ENCODE peak calls at places on chromosomes 2 and 18, in six cellular contexts. I is A549, L is NB4, J is suprapubic skin, Z is cardiac fibroblast, S is Panc1. V is an unnamed sample.

GRCh38 chr2:209918251-209918650 is 84.2 kb upstream of the RPE start:
- DNase-seq in I (no peak), L (no peak), J (no peak), Z (no peak), S (no peak), V (no peak)

GRCh38 chr2:86441392-86441788 is 219 bp downstream of the KDM3A start:
- DNase-seq in I (no peak), L (no peak), J (peak; percentile 80), Z (no peak), S (no peak), V (no peak)

GRCh38 chr2:231781798-231782726 is 980 bp upstream of the PDE6D start:
- DNase-seq in I (no peak), L (peak; percentile 69), J (no peak), Z (peak; percentile 85), S (peak; percentile 20), V (peak; percentile 72)

GRCh38 chr18:8800445-8800844 is 95.1 kb downstream of the MTCL1 start:
- DNase-seq in I (peak; percentile 60), L (no peak), J (no peak), Z (peak; percentile 97), S (peak; percentile 84), V (peak; percentile 96)

GRCh38 chr2:79511320-79511951 is 1.4 kb upstream of the CTNNA2 start:
- DNase-seq in I (no peak), L (peak; percentile 56), J (no peak), Z (peak; percentile 7), S (no peak), V (peak; percentile 30)

GRCh38 chr2:232473467-232473890 is 14.2 kb downstream of the ECEL1 start:
- DNase-seq in I (no peak), L (no peak), J (no peak), Z (peak; percentile 40), S (no peak), V (peak; percentile 6)

GRCh38 chr2:171522804-171523338 is 597 bp downstream of the CYBRD1 start:
- DNase-seq in I (peak; percentile 5), L (peak; percentile 69), J (no peak), Z (no peak), S (no peak), V (peak; percentile 58)

GRCh38 chr2:99974275-99974674 is 168.1 kb downstream of the AFF3 start:
- DNase-seq in I (no peak), L (no peak), J (no peak), Z (no peak), S (no peak), V (no peak)

GRCh38 chr2:233255151-233255550 is 3.7 kb downstream of the ATG16L1 start:
- DNase-seq in I (no peak), L (no peak), J (no peak), Z (no peak), S (no peak), V (no peak)

GRCh38 chr2:6535572-6535971 is 330.1 kb downstream of the CMPK2 start:
- DNase-seq in I (no peak), L (no peak), J (no peak), Z (no peak), S (no peak), V (no peak)

GRCh38 chr18:50928551-50928950 is 39.3 kb upstream of the ELAC1 start:
- DNase-seq in I (no peak), L (no peak), J (no peak), Z (no peak), S (no peak), V (peak; percentile 6)

GRCh38 chr18:55401638-55402191 is 186.3 kb downstream of the TCF4 start:
- DNase-seq in I (no peak), L (no peak), J (no peak), Z (peak; percentile 89), S (no peak), V (peak; percentile 86)

GRCh38 chr2:159755788-159756187 is 42.2 kb downstream of the CD302 start:
- DNase-seq in I (peak; percentile 25), L (peak; percentile 30), J (no peak), Z (peak; percentile 28), S (peak; percentile 43), V (peak; percentile 61)

GRCh38 chr2:61045999-61046398 is 19.7 kb upstream of the SANBR start:
- DNase-seq in I (no peak), L (no peak), J (no peak), Z (no peak), S (no peak), V (peak; percentile 53)

GRCh38 chr2:151437630-151438029 is 27.9 kb downstream of the RIF1 start:
- DNase-seq in I (no peak), L (peak; percentile 38), J (no peak), Z (peak; percentile 50), S (no peak), V (peak; percentile 48)

GRCh38 chr18:42114310-42114943 is 159.4 kb downstream of the PIK3C3 start:
- DNase-seq in I (peak; percentile 6), L (peak; percentile 79), J (peak; percentile 81), Z (peak; percentile 86), S (peak; percentile 28), V (peak; percentile 89)

GRCh38 chr2:55966431-55967118 is 43.0 kb upstream of the EFEMP1 start:
- DNase-seq in I (no peak), L (no peak), J (no peak), Z (peak; percentile 48), S (no peak), V (no peak)

GRCh38 chr18:47969851-47970250 is 39.4 kb upstream of the SMAD2 start:
- DNase-seq in I (no peak), L (peak; percentile 82), J (no peak), Z (peak; percentile 9), S (no peak), V (peak; percentile 61)

GRCh38 chr18:47968721-47969120 is 38.3 kb upstream of the SMAD2 start:
- DNase-seq in I (peak; percentile 22), L (no peak), J (no peak), Z (peak; percentile 13), S (no peak), V (peak; percentile 21)

GRCh38 chr18:47968006-47968676 is 37.7 kb upstream of the SMAD2 start:
- DNase-seq in I (peak; percentile 28), L (no peak), J (no peak), Z (peak; percentile 63), S (no peak), V (peak; percentile 30)

DNA sequence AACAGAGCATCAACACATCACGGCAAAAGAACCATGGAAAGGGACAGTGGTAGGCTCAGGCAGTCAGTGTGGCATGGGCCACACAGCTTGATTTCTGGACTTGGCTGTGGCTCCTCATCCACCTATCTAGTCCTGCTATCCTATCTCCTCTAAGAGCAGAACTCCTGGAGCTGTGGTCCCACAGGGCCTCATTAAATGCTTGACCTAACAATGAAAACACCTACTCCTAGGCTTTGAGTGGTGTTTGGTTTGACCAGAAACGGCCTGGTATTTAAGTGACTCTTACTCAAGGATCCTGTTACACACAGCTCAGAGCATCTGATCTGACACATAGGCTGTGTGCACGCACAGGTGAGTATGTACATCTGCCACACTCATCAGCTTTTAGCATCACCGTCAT is 33.6 kb upstream of the SMAD2 start:
- DNase-seq in I (no peak), L (no peak), J (no peak), Z (no peak), S (no peak), V (no peak)
- TF ChIP-seq CTCF in I (no peak), L (no peak), J (no peak), Z (no peak), S (no peak), V (no peak)

GRCh38 chr2:241844066-241844728 is 14.5 kb downstream of the PDCD1 start:
- DNase-seq in I (peak; percentile 43), L (peak; percentile 87), J (peak; percentile 86), Z (peak; percentile 48), S (no peak), V (peak; percentile 33)
- H3K4me3 ChIP-seq in I (peak overlapping the region; percentile 50), L (peak overlapping the region; percentile 25), J (peak overlapping the region; percentile 51), Z (peak overlapping the region; percentile 17), S (peak overlapping the region; percentile 57), V (peak overlapping the region; percentile 44)

GRCh38 chr18:56873441-56874140 is 222.4 kb downstream of the WDR7 start:
- DNase-seq in I (no peak), L (peak; percentile 27), J (no peak), Z (peak; percentile 31), S (no peak), V (peak; percentile 50)

GRCh38 chr18:56884511-56884910 is 233.4 kb downstream of the WDR7 start:
- DNase-seq in I (no peak), L (no peak), J (no peak), Z (no peak), S (no peak), V (no peak)

GRCh38 chr18:56878712-56879111 is 227.6 kb downstream of the WDR7 start:
- DNase-seq in I (no peak), L (no peak), J (no peak), Z (no peak), S (no peak), V (no peak)
- TF ChIP-seq CTCF in I (no peak), L (no peak), J (no peak), Z (no peak), S (no peak), V (no peak)

GRCh38 chr2:217942731-217943335 is 60.0 kb downstream of the TNS1 start:
- DNase-seq in I (no peak), L (no peak), J (no peak), Z (no peak), S (no peak), V (no peak)

GRCh38 chr2:217945530-217945929 is 57.3 kb downstream of the TNS1 start:
- DNase-seq in I (no peak), L (no peak), J (peak; percentile 57), Z (no peak), S (no peak), V (no peak)

GRCh38 chr2:217943379-217944321 is 59.1 kb downstream of the TNS1 start:
- DNase-seq in I (peak; percentile 71), L (peak; percentile 54), J (no peak), Z (peak; percentile 75), S (no peak), V (peak; percentile 71)

GRCh38 chr2:217944923-217945322 is 57.9 kb downstream of the TNS1 start:
- DNase-seq in I (no peak), L (no peak), J (peak; percentile 50), Z (no peak), S (no peak), V (no peak)

DNA sequence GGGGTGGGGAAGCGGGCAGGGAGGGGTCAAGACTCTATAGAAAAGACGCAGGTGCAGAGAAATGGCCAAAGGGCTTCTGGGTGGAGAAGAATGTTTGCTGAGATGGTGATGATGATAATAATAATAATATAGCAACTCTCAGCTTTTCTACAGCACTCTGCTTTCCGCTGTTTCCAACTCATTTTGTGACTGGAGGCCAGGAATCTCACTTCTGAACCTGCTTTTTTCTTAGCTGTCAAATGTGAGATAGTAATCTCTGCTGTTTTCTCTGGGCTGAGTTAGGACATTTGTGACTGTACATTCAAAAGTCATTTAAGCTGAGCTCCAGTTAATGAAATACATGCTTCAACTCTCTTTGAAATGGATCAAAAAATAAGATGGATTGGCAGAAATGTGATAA is 58.4 kb downstream of the TNS1 start:
- DNase-seq in I (no peak), L (no peak), J (no peak), Z (no peak), S (no peak), V (no peak)
- H3K4me3 ChIP-seq in I (no peak overlapping the region), L (no peak overlapping the region), J (peak overlapping the region; percentile 44), Z (no peak overlapping the region), S (no peak overlapping the region), V (no peak overlapping the region)

V was measured in choroid plexus epithelial cell.